ENCODE peak calls at places on chromosomes 1 and 21, in six cellular contexts. G, B, J, Y, F and D are unnamed samples.

GRCh38 chr1:38958967-38959366 is 17.3 kb upstream of the RHBDL2 start:
- DNase-seq in J (no peak), G (peak; percentile 7), Y (no peak), B (no peak), F (no peak), D (peak; percentile 82)

GRCh38 chr1:41975850-41976569 is 57.3 kb upstream of the HIVEP3 start:
- DNase-seq in G (no peak), Y (no peak), B (no peak), F (no peak), J (no peak), D (no peak)

GRCh38 chr1:46456411-46456963 is 33.1 kb upstream of the DMBX1 start:
- DNase-seq in J (no peak), G (no peak), Y (no peak), B (no peak), F (no peak), D (no peak)

GRCh38 chr21:32482565-32483292 is 70.2 kb downstream of the EVA1C start:
- DNase-seq in Y (no peak), G (no peak), J (no peak), B (no peak), F (no peak), D (no peak)

GRCh38 chr1:203531063-203531462 is 37.1 kb downstream of the OPTC start:
- DNase-seq in G (no peak), F (no peak), J (no peak), Y (no peak), B (no peak), D (no peak)

GRCh38 chr1:3504151-3504822 is 49.8 kb downstream of the ARHGEF16 start:
- DNase-seq in J (no peak), B (peak; percentile 41), F (no peak), Y (peak; percentile 91), G (peak; percentile 97), D (peak; percentile 98)

GRCh38 chr1:111948209-111949131 is 41.0 kb downstream of the KCND3 start:
- DNase-seq in F (no peak), G (peak; percentile 12), B (no peak), Y (no peak), J (no peak), D (peak; percentile 87)

GRCh38 chr1:55128418-55128817 is 86.7 kb downstream of the USP24 start:
- DNase-seq in F (no peak), B (no peak), J (no peak), Y (no peak), G (no peak), D (no peak)

GRCh38 chr1:91806777-91807700 is 78.9 kb downstream of the TGFBR3 start:
- DNase-seq in J (peak; percentile 57), F (no peak), Y (no peak), B (no peak), G (no peak), D (peak; percentile 88)

GRCh38 chr1:39082140-39082799 is 56.1 kb downstream of the NDUFS5 start:
- DNase-seq in B (no peak), F (no peak), J (no peak), G (no peak), Y (no peak), D (no peak)

GRCh38 chr1:166895766-166896165 is 19.7 kb upstream of the TADA1 start:
- DNase-seq in J (no peak), G (no peak), F (no peak), B (no peak), Y (no peak), D (no peak)

GRCh38 chr1:248822148-248823032 is 3.3 kb downstream of the SH3BP5L start:
- DNase-seq in B (no peak), J (no peak), F (no peak), Y (no peak), G (no peak), D (no peak)

GRCh38 chr1:116078699-116079223 is 32.4 kb upstream of the MAB21L3 start:
- DNase-seq in Y (no peak), B (no peak), F (no peak), J (no peak), G (no peak), D (no peak)

GRCh38 chr1:41673806-41674205 is 189.3 kb upstream of the EDN2 start:
- DNase-seq in B (no peak), F (peak; percentile 12), G (no peak), Y (no peak), J (no peak), D (no peak)

GRCh38 chr1:156856282-156856785 is 2.6 kb downstream of the INSRR start:
- DNase-seq in J (no peak), B (no peak), Y (no peak), F (no peak), G (no peak), D (no peak)

GRCh38 chr21:29330797-29331196 is 32.1 kb downstream of the BACH1 start:
- DNase-seq in F (no peak), B (no peak), G (no peak), Y (no peak), J (no peak), D (no peak)

GRCh38 chr1:184636156-184636448 is 118.6 kb downstream of the EDEM3 start:
- DNase-seq in B (no peak), J (no peak), Y (no peak), F (no peak), G (no peak), D (no peak)

GRCh38 chr1:200029624-200030074 is 2.1 kb downstream of the NR5A2 start:
- DNase-seq in G (no peak), Y (no peak), J (no peak), F (no peak), B (no peak), D (no peak)

GRCh38 chr1:170692866-170693575 is 29.1 kb downstream of the PRRX1 start:
- DNase-seq in J (peak; percentile 36), G (peak; percentile 38), Y (peak; percentile 31), B (no peak), F (no peak), D (peak; percentile 4)

GRCh38 chr1:110746644-110747259 is 72.0 kb upstream of the KCNA3 start:
- DNase-seq in B (no peak), G (peak; percentile 12), F (peak; percentile 26), Y (peak; percentile 49), J (peak; percentile 72), D (no peak)

GRCh38 chr21:34782666-34783365 is 114.0 kb downstream of the CLIC6 start:
- DNase-seq in B (no peak), F (no peak), J (no peak), Y (no peak), G (no peak), D (peak; percentile 21)

GRCh38 chr1:109148838-109149555 is 35.1 kb downstream of the ELAPOR1 start:
- DNase-seq in Y (no peak), G (no peak), J (no peak), F (no peak), B (no peak), D (no peak)

GRCh38 chr1:43009274-43009673 is 50.6 kb upstream of the SLC2A1 start:
- DNase-seq in J (no peak), F (no peak), G (no peak), Y (no peak), B (no peak), D (no peak)